ENCODE peak calls at places on chromosome 21, in five cellular contexts. L, B, M, C and U are unnamed samples.

GRCh38 chr21:36103434-36103833 is 31.4 kb upstream of the CBR3 start:
- DNase-seq in L (no peak), B (no peak), M (no peak), C (no peak), U (no peak)

GRCh38 chr21:23887709-23888303 is 1719.5 kb downstream of the MRPL39 start:
- DNase-seq in L (no peak), B (no peak), M (no peak), C (no peak), U (no peak)

GRCh38 chr21:29753216-29753615 is 186.6 kb downstream of the GRIK1 start:
- DNase-seq in L (no peak), B (no peak), M (no peak), C (no peak), U (no peak)

GRCh38 chr21:42781150-42781980 is 98.0 kb downstream of the WDR4 start:
- DNase-seq in L (no peak), B (no peak), M (no peak), C (no peak), U (no peak)

GRCh38 chr21:24179110-24179509 is 1428.2 kb downstream of the MRPL39 start:
- DNase-seq in L (no peak), B (no peak), M (no peak), C (no peak), U (no peak)

GRCh38 chr21:35528109-35529042 is 479.3 kb upstream of the RUNX1 start:
- DNase-seq in L (no peak), B (no peak), M (peak), C (peak), U (no peak)

GRCh38 chr21:42384999-42385398 is 10.9 kb downstream of the TMPRSS3 start:
- DNase-seq in L (no peak), B (no peak), M (no peak), C (no peak), U (no peak)

GRCh38 chr21:41612674-41613250 is 104.8 kb upstream of the TMPRSS2 start:
- DNase-seq in L (peak), B (no peak), M (peak), C (peak), U (peak)

GRCh38 chr21:42161957-42162681 is 56.8 kb upstream of the ABCG1 start:
- DNase-seq in L (no peak), B (no peak), M (no peak), C (no peak), U (no peak)

GRCh38 chr21:42863504-42863870 is 15.9 kb downstream of the WDR4 start:
- DNase-seq in L (no peak), B (no peak), M (no peak), C (no peak), U (no peak)

DNA sequence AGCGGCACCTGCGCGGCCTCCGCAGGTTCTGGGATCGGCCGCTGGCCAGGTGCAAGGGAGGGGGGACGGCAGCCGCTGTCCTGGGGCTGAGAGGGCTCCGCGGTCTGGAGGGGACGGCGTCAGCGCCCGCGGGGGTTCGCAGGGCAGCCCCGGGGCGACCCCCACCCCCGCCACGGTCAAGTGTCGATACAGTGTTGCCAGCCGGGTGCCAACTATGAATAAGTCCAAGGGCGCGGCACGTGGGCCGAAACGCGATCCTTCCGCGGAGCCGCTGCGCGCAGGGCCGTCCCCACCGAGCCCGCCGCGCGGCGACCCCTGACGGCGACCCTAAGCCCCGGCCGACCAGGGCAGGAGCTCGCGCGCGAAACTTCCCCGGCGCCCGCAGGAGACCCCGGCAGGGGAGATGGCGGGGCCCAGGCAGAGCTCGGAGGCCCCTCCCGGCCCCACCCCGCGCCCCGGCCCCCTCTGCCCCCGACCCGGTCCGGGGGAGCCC is 664 bp upstream of the AGPAT3 start:
- DNase-seq in L (no peak), B (no peak), M (peak), C (peak), U (no peak)
- H3K27ac ChIP-seq in L (peak), B (peak), M (peak), C (peak), U (peak)

GRCh38 chr21:15241997-15242767 is 177.4 kb upstream of the NRIP1 start:
- DNase-seq in L (no peak), B (no peak), M (no peak), C (no peak), U (no peak)
- H3K27ac ChIP-seq in L (no peak), B (no peak), M (no peak), C (no peak), U (no peak)

DNA sequence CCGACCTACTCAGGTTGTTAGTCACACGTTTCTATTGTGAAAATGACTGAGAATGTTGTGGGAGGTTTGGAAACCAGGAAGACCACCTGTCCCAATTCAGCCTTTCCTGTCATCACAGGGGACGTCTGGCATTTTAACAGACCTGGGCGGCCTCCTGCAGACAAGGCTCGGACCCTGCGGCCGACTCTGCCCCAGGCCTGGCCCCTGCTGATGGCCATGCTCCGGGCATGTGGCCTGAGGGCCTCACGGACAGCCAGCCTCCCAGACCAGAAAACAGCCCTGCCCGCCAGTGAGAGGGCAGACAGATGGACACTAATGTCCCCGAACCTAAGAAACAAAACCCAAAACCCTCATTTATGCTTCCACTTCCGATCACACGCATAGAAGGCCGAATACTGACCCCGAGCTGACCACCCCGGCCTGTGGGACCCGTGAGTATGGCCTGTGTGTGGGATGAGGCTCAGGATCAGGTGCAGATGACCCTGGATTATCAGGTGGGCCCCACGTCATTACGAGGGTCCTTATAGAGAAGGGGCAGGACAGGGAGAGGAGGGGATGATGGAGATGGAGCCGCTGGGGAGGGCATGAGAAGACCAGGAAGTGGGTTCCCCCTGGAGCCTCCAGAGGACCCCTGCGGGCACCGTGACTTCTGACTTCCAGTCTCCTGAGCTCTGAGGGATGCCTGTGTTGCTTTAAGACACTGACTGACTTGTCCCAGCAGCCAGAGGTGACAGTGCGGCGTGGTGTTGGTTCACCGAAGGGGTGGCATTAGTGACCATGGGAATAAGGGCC is 9.6 kb downstream of the COL18A1 start:
- DNase-seq in L (no peak), B (no peak), M (peak), C (no peak), U (no peak)
- H3K27ac ChIP-seq in L (no peak), B (no peak), M (no peak), C (no peak), U (no peak)

DNA sequence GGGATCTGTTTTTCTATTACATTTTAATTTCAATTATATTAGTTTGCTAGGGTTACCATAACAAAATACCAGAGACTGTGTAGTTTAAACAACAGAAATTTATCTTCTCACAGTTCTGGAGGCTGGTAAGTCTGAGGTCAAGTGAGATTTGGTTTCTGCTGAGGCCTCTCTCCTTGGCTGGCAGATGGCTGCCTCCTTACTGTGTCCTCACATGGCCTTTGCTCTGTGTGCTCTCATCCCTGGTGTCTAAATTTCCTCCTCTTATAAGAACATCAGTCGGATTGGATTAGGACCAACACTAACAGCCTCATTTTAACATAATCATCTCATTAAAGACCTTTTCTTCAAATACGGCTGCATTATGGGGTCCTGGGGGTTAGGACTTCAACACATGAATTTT is 195.2 kb upstream of the CHODL start:
- DNase-seq in L (no peak), B (no peak), M (no peak), C (no peak), U (no peak)
- H3K27ac ChIP-seq in L (no peak), B (no peak), M (no peak), C (no peak), U (no peak)

DNA sequence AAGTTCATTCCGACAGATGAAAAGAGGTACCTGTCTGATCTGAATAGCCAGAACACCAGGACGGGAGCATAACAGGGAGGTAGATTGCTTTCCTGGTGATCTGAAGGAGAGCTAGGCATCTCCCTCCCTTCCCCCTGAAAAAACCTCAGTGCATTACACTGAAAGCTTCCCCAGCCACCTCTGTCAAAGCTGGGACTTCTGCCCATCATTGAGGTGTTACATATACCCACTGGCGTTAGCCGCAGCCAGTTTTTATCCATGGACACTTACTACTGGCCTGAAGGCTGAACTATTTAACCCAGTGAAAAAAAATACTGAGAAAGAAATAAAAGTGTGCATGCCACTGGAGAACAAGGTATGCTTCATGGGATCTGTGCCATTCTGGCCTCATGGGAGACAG is 568.3 kb upstream of the ADAMTS5 start:
- DNase-seq in L (no peak), B (no peak), M (no peak), C (no peak), U (no peak)
- H3K27ac ChIP-seq in L (no peak), B (no peak), M (no peak), C (no peak), U (no peak)

GRCh38 chr21:34075760-34076159 is 2.4 kb downstream of the MRPS6 start:
- DNase-seq in L (no peak), B (no peak), M (no peak), C (no peak), U (no peak)

GRCh38 chr21:34080693-34081092 is 7.3 kb downstream of the MRPS6 start:
- DNase-seq in L (no peak), B (no peak), M (no peak), C (no peak), U (no peak)

GRCh38 chr21:34076835-34077234 is 3.5 kb downstream of the MRPS6 start:
- DNase-seq in L (no peak), B (no peak), M (no peak), C (no peak), U (no peak)

GRCh38 chr21:34077888-34078287 is 4.5 kb downstream of the MRPS6 start:
- DNase-seq in L (no peak), B (no peak), M (no peak), C (no peak), U (no peak)

GRCh38 chr21:34078915-34079314 is 5.5 kb downstream of the MRPS6 start:
- DNase-seq in L (no peak), B (no peak), M (no peak), C (no peak), U (no peak)
- H3K27ac ChIP-seq in L (no peak), B (peak), M (peak), C (no peak), U (no peak)

GRCh38 chr21:37489553-37489952 is 123.0 kb downstream of the DYRK1A start:
- DNase-seq in L (no peak), B (no peak), M (no peak), C (no peak), U (no peak)

GRCh38 chr21:37484535-37485474 is 118.2 kb downstream of the DYRK1A start:
- DNase-seq in L (no peak), B (no peak), M (no peak), C (peak), U (no peak)

GRCh38 chr21:37490084-37490483 is 123.5 kb downstream of the DYRK1A start:
- DNase-seq in L (no peak), B (no peak), M (no peak), C (no peak), U (no peak)
- H3K27ac ChIP-seq in L (no peak), B (no peak), M (no peak), C (no peak), U (no peak)

GRCh38 chr21:45365608-45366241 is 39.2 kb upstream of the COL18A1 start:
- DNase-seq in L (no peak), B (no peak), M (peak), C (peak), U (no peak)
- H3K27ac ChIP-seq in L (peak), B (no peak), M (peak), C (peak), U (no peak)

GRCh38 chr21:45438391-45439145 is 33.6 kb downstream of the COL18A1 start:
- DNase-seq in L (no peak), B (no peak), M (peak), C (no peak), U (no peak)
- H3K27ac ChIP-seq in L (peak), B (no peak), M (peak), C (peak), U (no peak)

DNA sequence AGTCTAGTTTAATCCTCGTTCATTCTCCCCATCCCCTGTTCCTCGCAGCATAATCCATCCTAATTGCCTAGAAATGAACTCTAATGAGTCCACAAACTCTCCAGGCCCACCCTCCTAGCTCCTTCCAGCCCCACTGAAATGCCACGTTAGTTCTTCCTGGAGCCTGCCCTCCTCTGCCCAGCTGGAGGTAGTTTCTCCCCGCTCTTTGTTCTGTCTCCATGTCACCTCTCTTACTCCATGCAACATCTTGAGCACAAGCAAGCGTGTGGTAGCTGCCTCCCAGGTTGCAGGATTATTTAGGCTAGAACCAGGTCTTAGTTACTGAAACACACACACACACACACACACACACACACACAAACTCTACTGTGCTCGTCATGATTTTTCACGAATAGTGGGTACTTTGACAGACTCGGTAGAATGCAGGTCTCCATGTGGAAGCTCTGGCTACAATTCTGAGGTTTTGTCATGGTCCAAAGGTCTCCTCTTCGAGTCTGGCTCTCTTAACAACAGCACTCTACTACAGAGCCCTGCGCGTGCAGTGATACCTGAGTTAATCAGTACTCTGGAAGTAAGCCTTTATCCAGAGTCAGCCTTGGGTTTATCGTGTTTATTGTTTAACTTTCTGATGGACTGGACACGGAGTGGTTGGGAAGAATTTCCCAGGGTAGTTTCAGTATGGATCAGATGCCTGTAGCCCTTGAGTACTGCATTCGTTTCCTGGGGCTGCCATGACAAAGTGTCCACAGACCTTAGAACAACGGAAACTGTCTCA is 27.5 kb downstream of the HUNK start:
- DNase-seq in L (no peak), B (no peak), M (no peak), C (no peak), U (no peak)
- H3K27ac ChIP-seq in L (no peak), B (no peak), M (no peak), C (no peak), U (no peak)